ENCODE peak calls at places on chromosome 17, in five cellular contexts. R is SK-N-SH, B is stomach, C is GM12878, F is transverse colon. G is an unnamed sample.

GRCh38 chr17:29826045-29826692 is 103.9 kb downstream of the SSH2 start:
- DNase-seq in B (no peak), F (no peak), C (no peak), R (no peak), G (no peak)

GRCh38 chr17:47693667-47694017 is 319 bp upstream of the TBKBP1 start:
- DNase-seq in C (no peak), B (no peak), R (no peak), F (no peak), G (peak; percentile 74)

GRCh38 chr17:21193031-21193430 is 20.9 kb downstream of the TMEM11 start:
- DNase-seq in C (no peak), F (no peak), B (no peak), R (no peak), G (no peak)

GRCh38 chr17:40445769-40446468 is 2.7 kb downstream of the IGFBP4 start:
- DNase-seq in F (no peak), C (no peak), R (no peak), B (no peak), G (no peak)

GRCh38 chr17:47305302-47305923 is 18.3 kb upstream of the EFCAB13 start:
- DNase-seq in F (no peak), R (no peak), B (no peak), C (no peak), G (no peak)

GRCh38 chr17:58121925-58122324 is 26.3 kb upstream of the OR4D1 start:
- DNase-seq in C (no peak), B (no peak), F (no peak), R (peak; percentile 58), G (no peak)

GRCh38 chr17:56440391-56440790 is 153.1 kb upstream of the NOG start:
- DNase-seq in R (no peak), B (no peak), F (no peak), C (no peak), G (no peak)

GRCh38 chr17:69425978-69426377 is 11.5 kb downstream of the MAP2K6 start:
- DNase-seq in F (no peak), R (no peak), B (no peak), C (no peak), G (no peak)

GRCh38 chr17:60231691-60232090 is 81.9 kb downstream of the CA4 start:
- DNase-seq in B (no peak), R (no peak), C (no peak), F (no peak), G (no peak)

GRCh38 chr17:62965149-62965648 is 836 bp upstream of the TANC2 start:
- DNase-seq in B (no peak), R (no peak), F (no peak), C (no peak), G (no peak)

GRCh38 chr17:2634361-2634960 is 41.0 kb downstream of the PAFAH1B1 start:
- DNase-seq in F (peak; percentile 41), B (peak; percentile 38), C (no peak), R (no peak), G (no peak)

GRCh38 chr17:37146578-37147119 is 197.9 kb downstream of the AATF start:
- DNase-seq in F (no peak), R (peak; percentile 45), C (no peak), B (no peak), G (no peak)

GRCh38 chr17:37494971-37495370 is 5.3 kb downstream of the DUSP14 start:
- DNase-seq in R (no peak), C (no peak), B (no peak), F (no peak), G (no peak)

GRCh38 chr17:8304181-8304910 is 5.7 kb upstream of the ARHGEF15 start:
- DNase-seq in C (no peak), R (no peak), B (no peak), F (no peak), G (no peak)

GRCh38 chr17:68679882-68680281 is 78.7 kb upstream of the FAM20A start:
- DNase-seq in R (no peak), C (no peak), B (no peak), F (no peak), G (no peak)

GRCh38 chr17:48024149-48025039 is 13.2 kb downstream of the COPZ2 start:
- DNase-seq in F (peak; percentile 70), C (no peak), B (peak; percentile 57), R (no peak), G (no peak)

GRCh38 chr17:69916761-69917160 is 158.3 kb upstream of the KCNJ16 start:
- DNase-seq in B (no peak), C (no peak), R (no peak), F (no peak), G (no peak)

GRCh38 chr17:14873996-14874395 is 391.1 kb downstream of the PMP22 start:
- DNase-seq in B (no peak), C (no peak), R (no peak), F (no peak), G (no peak)

GRCh38 chr17:82458885-82459424 is 414 bp downstream of the NARF start:
- DNase-seq in B (peak; percentile 36), R (peak; percentile 76), F (peak; percentile 34), C (no peak), G (no peak)

GRCh38 chr17:82461827-82462524 is 3.4 kb downstream of the NARF start:
- DNase-seq in B (peak; percentile 78), R (no peak), C (no peak), F (no peak), G (no peak)

GRCh38 chr17:82457071-82457789 is 1.3 kb upstream of the NARF start:
- DNase-seq in B (no peak), C (no peak), F (peak; percentile 60), R (no peak), G (no peak)

GRCh38 chr17:82457790-82458129 is 781 bp upstream of the NARF start:
- DNase-seq in B (no peak), C (peak; percentile 78), R (no peak), F (no peak), G (no peak)

DNA sequence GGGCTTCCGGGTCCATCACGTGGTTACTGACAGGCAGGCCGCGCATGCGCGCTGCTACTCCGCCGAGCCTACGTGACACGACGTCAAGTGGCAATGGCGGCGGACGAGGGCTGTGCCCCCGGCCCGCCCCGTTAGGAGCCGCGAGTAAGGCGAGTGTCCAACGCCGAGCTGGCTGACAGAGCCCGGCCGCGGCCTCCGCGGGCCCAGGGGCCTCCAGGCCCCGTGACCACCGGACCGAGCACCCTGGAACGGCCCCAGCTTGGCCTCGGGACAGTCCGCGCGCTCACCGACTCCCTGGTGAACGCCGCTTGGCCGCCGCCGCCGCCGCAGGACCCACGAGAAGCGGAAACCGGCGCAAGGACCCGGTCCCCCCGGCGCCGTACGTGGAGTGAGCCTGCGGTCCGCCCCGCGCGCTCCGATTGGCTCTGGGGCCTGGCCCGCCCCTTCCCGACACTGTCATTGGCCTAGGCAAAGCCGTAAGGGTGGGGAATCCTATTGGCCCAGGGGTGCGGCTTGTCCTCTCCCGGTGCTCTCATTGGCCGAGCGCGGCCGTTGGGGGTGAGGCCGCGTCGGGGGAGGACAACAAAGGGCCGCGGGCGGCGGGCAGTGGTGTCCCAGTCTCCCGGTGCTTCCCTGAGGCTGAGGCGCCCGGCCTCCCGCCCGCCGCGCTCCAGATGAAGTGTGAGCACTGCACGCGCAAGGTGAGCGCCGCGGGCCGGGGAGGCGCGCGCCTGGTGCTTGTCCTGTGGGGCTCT is at the start of gene NARF:
- DNase-seq in F (peak; percentile 98), C (peak; percentile 87), R (peak; percentile 100), B (peak; percentile 98), G (peak; percentile 97)
- TF ChIP-seq EP300 in F (peak; percentile 21), C (no peak), R (no peak), B (no peak), G (peak; percentile 49)

DNA sequence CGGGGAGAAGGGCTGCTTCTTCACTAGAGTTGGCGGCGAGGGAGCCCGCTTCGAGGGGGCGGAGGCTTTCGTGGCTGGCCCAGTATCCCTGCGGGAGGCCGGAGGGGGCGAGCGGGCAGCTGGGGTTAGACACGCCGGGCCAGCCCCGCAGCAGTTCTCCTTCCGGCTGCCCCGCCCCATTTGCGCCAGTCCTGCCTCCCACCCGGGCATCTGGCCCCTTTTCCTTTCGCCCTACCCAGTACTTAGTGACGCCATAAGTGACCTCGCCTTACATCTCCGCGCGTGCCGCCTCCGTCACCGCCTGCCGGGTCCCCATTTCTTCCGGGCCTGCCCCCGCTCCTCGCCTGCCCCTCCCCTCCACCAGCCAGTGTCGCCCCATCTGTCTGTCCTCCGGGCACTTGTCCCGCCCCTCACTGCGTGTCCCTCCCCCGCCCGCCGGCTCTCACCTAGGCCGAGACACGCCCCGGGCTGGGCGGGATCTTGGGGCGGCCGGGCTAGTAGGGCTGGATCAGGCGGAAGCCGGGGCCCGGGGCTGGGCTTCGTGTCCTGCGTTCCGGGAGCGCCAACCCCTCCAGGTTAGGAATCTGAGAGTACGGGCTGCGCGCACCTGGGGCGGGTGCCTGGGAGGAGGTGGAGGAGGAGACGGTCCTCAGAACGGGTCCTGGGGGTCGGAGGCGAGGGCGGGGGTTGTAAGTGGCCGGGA is 14.3 kb downstream of the SPATA32 start:
- DNase-seq in R (peak; percentile 95), C (peak; percentile 78), F (peak; percentile 99), B (peak; percentile 98), G (peak; percentile 82)
- TF ChIP-seq EP300 in R (no peak), C (no peak), F (no peak), B (no peak), G (no peak)

GRCh38 chr17:82230627-82231311 is 1.9 kb downstream of the SLC16A3 start:
- DNase-seq in R (peak; percentile 77), F (peak; percentile 92), C (no peak), B (peak; percentile 88), G (peak; percentile 83)

GRCh38 chr17:82232322-82232785 is 3.5 kb downstream of the SLC16A3 start:
- DNase-seq in C (no peak), R (no peak), B (no peak), F (no peak), G (no peak)

GRCh38 chr17:82232876-82233785 is 4.3 kb downstream of the SLC16A3 start:
- DNase-seq in B (no peak), C (no peak), R (no peak), F (peak; percentile 52), G (no peak)

GRCh38 chr17:82231312-82231561 is 2.4 kb downstream of the SLC16A3 start:
- DNase-seq in F (no peak), B (no peak), C (no peak), R (no peak), G (no peak)

DNA sequence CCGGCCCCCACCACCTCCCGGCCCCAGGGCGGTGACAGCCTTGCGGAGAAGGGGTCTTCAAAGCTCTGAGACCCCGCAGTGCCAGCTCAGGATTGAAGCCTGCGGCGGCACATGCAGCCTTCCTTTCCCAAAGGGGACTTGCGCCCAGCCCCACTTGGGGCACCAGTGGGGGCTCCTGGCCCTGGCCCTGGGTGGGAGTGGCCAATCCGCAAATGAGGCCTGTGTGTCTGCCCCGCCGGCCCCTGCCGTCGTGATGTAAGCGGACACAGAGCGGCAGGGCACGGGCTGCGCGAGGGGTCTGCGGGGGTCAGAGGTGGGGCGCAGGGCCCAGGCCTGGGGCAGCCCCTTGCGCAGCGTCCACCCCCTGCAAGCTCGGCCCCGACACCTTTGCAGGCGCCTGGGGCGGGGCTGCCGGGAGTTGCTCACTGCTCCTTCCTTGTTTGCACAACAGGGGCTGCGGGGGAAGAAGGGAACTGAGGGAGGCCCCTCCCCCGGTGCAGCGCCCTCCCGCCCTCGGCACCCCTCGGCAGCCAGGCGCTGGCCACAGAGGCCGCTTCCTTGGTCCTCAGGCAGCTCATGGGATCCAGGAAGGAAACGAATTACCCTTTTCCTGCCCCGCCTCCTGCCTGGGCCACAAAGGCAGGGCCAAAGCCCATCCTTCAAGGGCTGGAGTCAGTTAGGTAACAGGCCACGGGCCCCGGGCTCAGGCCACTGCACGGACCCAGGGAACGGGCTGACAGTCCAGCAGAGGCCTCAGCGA is 2.9 kb downstream of the SLC16A3 start:
- DNase-seq in C (no peak), B (peak; percentile 75), F (peak; percentile 83), R (no peak), G (peak; percentile 74)
- TF ChIP-seq EP300 in C (no peak), B (no peak), F (no peak), R (no peak), G (no peak)

GRCh38 chr17:83153681-83154310 is 74.4 kb downstream of the METRNL start:
- DNase-seq in B (no peak), C (no peak), F (no peak), R (peak; percentile 41), G (no peak)
- TF ChIP-seq EP300 in B (no peak), C (no peak), F (no peak), R (no peak), G (no peak)